ENCODE peak calls at places on chromosomes 6 and 20, in six cellular contexts. One of them, this sample, is unnamed.

GRCh38 chr6:56798163-56798562 is 155.5 kb upstream of the DST start:
- DNase-seq in tibial nerve: no peak
- DNase-seq in transverse colon: no peak
- DNase-seq in sigmoid colon: no peak
- DNase-seq in heart left ventricle: no peak
- DNase-seq in A549: no peak
- DNase-seq in this sample: no peak

GRCh38 chr20:37956099-37956498 is 53.2 kb downstream of the VSTM2L start:
- DNase-seq in sigmoid colon: no peak
- DNase-seq in heart left ventricle: no peak
- DNase-seq in transverse colon: no peak
- DNase-seq in A549: no peak
- DNase-seq in tibial nerve: no peak
- DNase-seq in this sample: no peak

GRCh38 chr6:120903836-120904235 is 430.4 kb downstream of the TBC1D32 start:
- DNase-seq in tibial nerve: no peak
- DNase-seq in heart left ventricle: no peak
- DNase-seq in transverse colon: no peak
- DNase-seq in sigmoid colon: no peak
- DNase-seq in A549: no peak
- DNase-seq in this sample: no peak

GRCh38 chr20:45823949-45824835 is 2.9 kb downstream of the TNNC2 start:
- DNase-seq in A549: no peak
- DNase-seq in tibial nerve: no peak
- DNase-seq in heart left ventricle: peak; percentile 44
- DNase-seq in sigmoid colon: peak; percentile 80
- DNase-seq in transverse colon: peak; percentile 72
- DNase-seq in this sample: no peak

GRCh38 chr6:5525209-5525608 is 263.9 kb downstream of the FARS2 start:
- DNase-seq in sigmoid colon: no peak
- DNase-seq in transverse colon: no peak
- DNase-seq in heart left ventricle: no peak
- DNase-seq in tibial nerve: peak; percentile 8
- DNase-seq in A549: no peak
- DNase-seq in this sample: no peak

GRCh38 chr20:14643146-14643545 is 305.7 kb upstream of the FLRT3 start:
- DNase-seq in heart left ventricle: no peak
- DNase-seq in sigmoid colon: no peak
- DNase-seq in A549: no peak
- DNase-seq in tibial nerve: no peak
- DNase-seq in transverse colon: no peak
- DNase-seq in this sample: no peak

GRCh38 chr6:7628479-7628878 is 38.5 kb downstream of the SNRNP48 start:
- DNase-seq in transverse colon: no peak
- DNase-seq in sigmoid colon: no peak
- DNase-seq in tibial nerve: no peak
- DNase-seq in A549: no peak
- DNase-seq in heart left ventricle: no peak
- DNase-seq in this sample: no peak

GRCh38 chr6:107730106-107730505 is 94.0 kb downstream of the SCML4 start:
- DNase-seq in transverse colon: peak; percentile 22
- DNase-seq in A549: no peak
- DNase-seq in heart left ventricle: no peak
- DNase-seq in sigmoid colon: no peak
- DNase-seq in tibial nerve: no peak
- DNase-seq in this sample: no peak

GRCh38 chr6:110178626-110179405 is 654 bp downstream of the WASF1 start:
- DNase-seq in tibial nerve: peak; percentile 54
- DNase-seq in A549: peak; percentile 23
- DNase-seq in transverse colon: peak; percentile 42
- DNase-seq in sigmoid colon: peak; percentile 74
- DNase-seq in heart left ventricle: peak; percentile 25
- DNase-seq in this sample: peak; percentile 54

GRCh38 chr6:28858963-28859362 is 64.8 kb downstream of the TRIM27 start:
- DNase-seq in transverse colon: no peak
- DNase-seq in heart left ventricle: no peak
- DNase-seq in sigmoid colon: no peak
- DNase-seq in tibial nerve: no peak
- DNase-seq in A549: no peak
- DNase-seq in this sample: no peak

GRCh38 chr20:61437280-61438206 is 185.5 kb downstream of the CDH4 start:
- DNase-seq in sigmoid colon: no peak
- DNase-seq in tibial nerve: no peak
- DNase-seq in A549: no peak
- DNase-seq in transverse colon: no peak
- DNase-seq in heart left ventricle: no peak
- DNase-seq in this sample: peak; percentile 61

GRCh38 chr20:53707341-53708102 is 113.9 kb upstream of the ZNF217 start:
- DNase-seq in heart left ventricle: no peak
- DNase-seq in A549: no peak
- DNase-seq in sigmoid colon: no peak
- DNase-seq in transverse colon: no peak
- DNase-seq in tibial nerve: peak; percentile 20
- DNase-seq in this sample: no peak

GRCh38 chr20:15556869-15557268 is 1016.4 kb downstream of the KIF16B start:
- DNase-seq in heart left ventricle: no peak
- DNase-seq in sigmoid colon: no peak
- DNase-seq in A549: no peak
- DNase-seq in tibial nerve: no peak
- DNase-seq in transverse colon: no peak
- DNase-seq in this sample: no peak

GRCh38 chr6:33636655-33637054 is 15.5 kb downstream of the ITPR3 start:
- DNase-seq in transverse colon: no peak
- DNase-seq in A549: no peak
- DNase-seq in tibial nerve: no peak
- DNase-seq in heart left ventricle: no peak
- DNase-seq in sigmoid colon: no peak
- DNase-seq in this sample: no peak

GRCh38 chr20:1357921-1358671 is 29.2 kb upstream of the SDCBP2 start:
- DNase-seq in heart left ventricle: peak; percentile 3
- DNase-seq in transverse colon: no peak
- DNase-seq in A549: no peak
- DNase-seq in sigmoid colon: no peak
- DNase-seq in tibial nerve: no peak
- DNase-seq in this sample: no peak

GRCh38 chr6:149852180-149852579 is 12.0 kb downstream of the LRP11 start:
- DNase-seq in sigmoid colon: no peak
- DNase-seq in transverse colon: no peak
- DNase-seq in heart left ventricle: no peak
- DNase-seq in A549: no peak
- DNase-seq in tibial nerve: no peak
- DNase-seq in this sample: no peak

GRCh38 chr6:131773284-131773950 is 34.4 kb upstream of the ENPP1 start:
- DNase-seq in heart left ventricle: no peak
- DNase-seq in A549: no peak
- DNase-seq in tibial nerve: no peak
- DNase-seq in sigmoid colon: no peak
- DNase-seq in transverse colon: no peak
- DNase-seq in this sample: no peak

GRCh38 chr20:19252670-19253120 is 40.3 kb downstream of the SLC24A3 start:
- DNase-seq in transverse colon: peak; percentile 26
- DNase-seq in A549: no peak
- DNase-seq in tibial nerve: peak; percentile 42
- DNase-seq in sigmoid colon: peak; percentile 81
- DNase-seq in heart left ventricle: no peak
- DNase-seq in this sample: no peak

GRCh38 chr6:106466211-106466610 is 105.7 kb downstream of the CRYBG1 start:
- DNase-seq in A549: no peak
- DNase-seq in heart left ventricle: no peak
- DNase-seq in tibial nerve: no peak
- DNase-seq in sigmoid colon: no peak
- DNase-seq in transverse colon: no peak
- DNase-seq in this sample: no peak

GRCh38 chr6:112054520-112055160 is 736 bp downstream of the CCN6 start:
- DNase-seq in A549: no peak
- DNase-seq in tibial nerve: no peak
- DNase-seq in sigmoid colon: no peak
- DNase-seq in transverse colon: no peak
- DNase-seq in heart left ventricle: no peak
- DNase-seq in this sample: no peak

GRCh38 chr6:27020553-27020880 is 227.0 kb upstream of the PRSS16 start:
- DNase-seq in transverse colon: no peak
- DNase-seq in tibial nerve: no peak
- DNase-seq in sigmoid colon: no peak
- DNase-seq in A549: no peak
- DNase-seq in heart left ventricle: no peak
- DNase-seq in this sample: no peak

GRCh38 chr6:16135078-16135477 is 6.2 kb downstream of the MYLIP start:
- DNase-seq in heart left ventricle: no peak
- DNase-seq in sigmoid colon: no peak
- DNase-seq in tibial nerve: no peak
- DNase-seq in transverse colon: no peak
- DNase-seq in A549: no peak
- DNase-seq in this sample: no peak

GRCh38 chr6:76275746-76276145 is 203.3 kb upstream of the IMPG1 start:
- DNase-seq in tibial nerve: no peak
- DNase-seq in heart left ventricle: no peak
- DNase-seq in sigmoid colon: no peak
- DNase-seq in A549: peak; percentile 0
- DNase-seq in transverse colon: no peak
- DNase-seq in this sample: no peak

GRCh38 chr6:35905841-35906498 is 14.9 kb downstream of the SRPK1 start:
- DNase-seq in A549: no peak
- DNase-seq in heart left ventricle: no peak
- DNase-seq in sigmoid colon: no peak
- DNase-seq in transverse colon: no peak
- DNase-seq in tibial nerve: no peak
- DNase-seq in this sample: no peak

GRCh38 chr6:35903679-35904078 is 17.2 kb downstream of the SRPK1 start:
- DNase-seq in sigmoid colon: no peak
- DNase-seq in transverse colon: no peak
- DNase-seq in A549: no peak
- DNase-seq in heart left ventricle: no peak
- DNase-seq in tibial nerve: no peak
- DNase-seq in this sample: no peak

GRCh38 chr6:35906499-35906846 is 14.4 kb downstream of the SRPK1 start:
- DNase-seq in heart left ventricle: no peak
- DNase-seq in A549: no peak
- DNase-seq in transverse colon: no peak
- DNase-seq in tibial nerve: no peak
- DNase-seq in sigmoid colon: no peak
- DNase-seq in this sample: no peak

GRCh38 chr6:35905141-35905785 is 15.6 kb downstream of the SRPK1 start:
- DNase-seq in transverse colon: no peak
- DNase-seq in tibial nerve: no peak
- DNase-seq in heart left ventricle: no peak
- DNase-seq in sigmoid colon: no peak
- DNase-seq in A549: no peak
- DNase-seq in this sample: no peak

GRCh38 chr6:35907750-35908149 is 13.1 kb downstream of the SRPK1 start:
- DNase-seq in tibial nerve: no peak
- DNase-seq in A549: no peak
- DNase-seq in transverse colon: no peak
- DNase-seq in heart left ventricle: no peak
- DNase-seq in sigmoid colon: no peak
- DNase-seq in this sample: no peak
- TF ChIP-seq POLR2A in tibial nerve: no peak
- TF ChIP-seq POLR2A in A549: no peak
- TF ChIP-seq POLR2A in transverse colon: no peak
- TF ChIP-seq POLR2A in heart left ventricle: no peak
- TF ChIP-seq POLR2A in sigmoid colon: no peak
- TF ChIP-seq POLR2A in this sample: no peak

GRCh38 chr6:169652896-169653295 is 48.9 kb downstream of the WDR27 start:
- DNase-seq in tibial nerve: no peak
- DNase-seq in A549: no peak
- DNase-seq in sigmoid colon: no peak
- DNase-seq in heart left ventricle: no peak
- DNase-seq in transverse colon: no peak
- DNase-seq in this sample: no peak

GRCh38 chr6:169651498-169651897 is 50.3 kb downstream of the WDR27 start:
- DNase-seq in A549: no peak
- DNase-seq in transverse colon: no peak
- DNase-seq in sigmoid colon: no peak
- DNase-seq in heart left ventricle: no peak
- DNase-seq in tibial nerve: no peak
- DNase-seq in this sample: no peak

GRCh38 chr6:169653691-169654090 is 48.1 kb downstream of the WDR27 start:
- DNase-seq in tibial nerve: no peak
- DNase-seq in transverse colon: no peak
- DNase-seq in A549: no peak
- DNase-seq in heart left ventricle: no peak
- DNase-seq in sigmoid colon: no peak
- DNase-seq in this sample: no peak

GRCh38 chr6:169656626-169657610 is 44.9 kb downstream of the WDR27 start:
- DNase-seq in transverse colon: no peak
- DNase-seq in heart left ventricle: no peak
- DNase-seq in sigmoid colon: no peak
- DNase-seq in tibial nerve: no peak
- DNase-seq in A549: no peak
- DNase-seq in this sample: no peak

GRCh38 chr6:169654590-169655391 is 47.0 kb downstream of the WDR27 start:
- DNase-seq in sigmoid colon: peak; percentile 89
- DNase-seq in transverse colon: peak; percentile 84
- DNase-seq in tibial nerve: peak; percentile 63
- DNase-seq in A549: no peak
- DNase-seq in heart left ventricle: peak; percentile 72
- DNase-seq in this sample: peak; percentile 63
- TF ChIP-seq POLR2A in sigmoid colon: no peak
- TF ChIP-seq POLR2A in transverse colon: peak; percentile 43
- TF ChIP-seq POLR2A in tibial nerve: peak; percentile 53
- TF ChIP-seq POLR2A in A549: no peak
- TF ChIP-seq POLR2A in heart left ventricle: no peak
- TF ChIP-seq POLR2A in this sample: no peak

DNA sequence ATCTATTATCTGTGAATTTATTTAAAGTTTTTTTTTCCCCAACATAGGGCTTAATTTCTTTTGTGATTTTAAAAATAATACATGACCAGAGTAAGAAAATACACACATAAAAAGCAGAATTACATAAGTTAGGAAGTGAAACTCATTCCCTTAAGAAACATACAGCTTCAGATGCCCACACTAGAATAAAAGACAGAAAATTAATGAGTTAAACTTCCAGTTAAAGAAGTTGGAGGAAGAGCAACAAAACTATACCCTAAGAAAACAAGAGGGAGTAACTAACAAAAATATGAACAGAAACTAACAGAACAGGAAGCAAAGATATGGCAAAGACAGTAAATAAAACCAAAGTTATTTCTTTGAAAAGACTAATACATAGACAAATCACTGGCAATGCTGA is 107.6 kb upstream of the CEP85L start:
- DNase-seq in tibial nerve: no peak
- DNase-seq in transverse colon: no peak
- DNase-seq in heart left ventricle: no peak
- DNase-seq in A549: no peak
- DNase-seq in sigmoid colon: no peak
- DNase-seq in this sample: no peak
- TF ChIP-seq POLR2A in tibial nerve: no peak
- TF ChIP-seq POLR2A in transverse colon: no peak
- TF ChIP-seq POLR2A in heart left ventricle: no peak
- TF ChIP-seq POLR2A in A549: no peak
- TF ChIP-seq POLR2A in sigmoid colon: no peak
- TF ChIP-seq POLR2A in this sample: no peak

DNA sequence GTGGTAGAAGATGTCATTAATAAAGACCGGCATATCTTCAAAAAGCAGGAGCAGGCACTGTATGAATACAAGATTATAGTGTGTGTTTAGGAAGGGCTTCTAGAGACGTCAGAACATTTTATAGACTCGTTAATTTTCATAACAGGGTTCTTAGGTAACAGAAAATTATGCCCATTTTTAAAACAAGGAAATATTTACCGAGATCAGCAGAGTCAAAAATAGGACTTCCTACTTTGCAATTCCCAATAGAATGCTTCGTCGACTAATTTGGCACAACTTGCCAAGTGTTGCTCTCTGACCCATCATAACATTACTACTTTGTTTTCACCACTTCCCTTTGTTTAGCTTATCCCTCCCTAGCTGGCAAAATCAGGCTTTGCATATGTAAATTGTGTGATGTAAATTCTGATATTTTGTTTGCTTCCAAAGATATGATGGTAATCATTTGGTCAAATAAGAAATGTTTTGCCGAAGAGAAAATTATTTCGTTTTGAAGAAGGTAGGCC is 903 bp upstream of the RANBP9 start:
- DNase-seq in transverse colon: no peak
- DNase-seq in tibial nerve: peak; percentile 37
- DNase-seq in heart left ventricle: no peak
- DNase-seq in sigmoid colon: no peak
- DNase-seq in A549: no peak
- DNase-seq in this sample: no peak
- TF ChIP-seq POLR2A in transverse colon: no peak
- TF ChIP-seq POLR2A in tibial nerve: no peak
- TF ChIP-seq POLR2A in heart left ventricle: no peak
- TF ChIP-seq POLR2A in sigmoid colon: no peak
- TF ChIP-seq POLR2A in A549: no peak
- TF ChIP-seq POLR2A in this sample: no peak